ENCODE peak calls at places on chromosomes 12 and 14, in eight cellular contexts. F is transverse colon; P is GM10248; U is activated CD8-positive, alpha-beta memory T cell treated with anti-CD3 and anti-CD28 coated beads for 24 hours; V is stimulated activated CD8-positive, alpha-beta memory T cell treated with anti-CD3 and anti-CD28 coated beads, Interleukin-12 subunit alpha, Interleukin-12 subunit beta, amount 100 ng/mL, for 1 hour; Q is WTC11; M is upper lobe of right lung; J is GM12865. I is an unnamed sample.

GRCh38 chr14:93496856-93497255 is 66.1 kb downstream of the UNC79 start:
- DNase-seq in F (no peak), P (no peak), U (no peak), V (no peak), Q (no peak), M (no peak), J (no peak), I (no peak)

GRCh38 chr12:9380650-9381049 is 172.5 kb upstream of the PZP start:
- DNase-seq in F (no peak), P (no peak), U (no peak), V (no peak), Q (no peak), M (no peak), J (no peak), I (no peak)

GRCh38 chr12:24373004-24373403 is 423.5 kb upstream of the SOX5 start:
- DNase-seq in F (no peak), P (no peak), U (no peak), V (no peak), Q (no peak), M (no peak), J (no peak), I (no peak)

GRCh38 chr12:51891843-51892242 is 3.9 kb downstream of the ANKRD33 start:
- DNase-seq in F (no peak), P (no peak), U (no peak), V (no peak), Q (no peak), M (no peak), J (no peak), I (no peak)

GRCh38 chr14:95052016-95052585 is 105.2 kb downstream of the DICER1 start:
- DNase-seq in F (no peak), P (no peak), U (no peak), V (no peak), Q (no peak), M (peak), J (no peak), I (no peak)

GRCh38 chr14:92005019-92005418 is 34.8 kb downstream of the TRIP11 start:
- DNase-seq in F (no peak), P (no peak), U (no peak), V (no peak), Q (no peak), M (no peak), J (no peak), I (no peak)

GRCh38 chr12:117580718-117581062 is 219.3 kb upstream of the NOS1 start:
- DNase-seq in F (peak), P (peak), U (no peak), V (no peak), Q (peak), M (peak), J (peak), I (peak)

GRCh38 chr12:105754313-105754712 is 384.4 kb downstream of the NUAK1 start:
- DNase-seq in F (no peak), P (no peak), U (no peak), V (no peak), Q (no peak), M (peak), J (no peak), I (no peak)

GRCh38 chr14:58100735-58101368 is 51.2 kb downstream of the ARMH4 start:
- DNase-seq in F (no peak), P (no peak), U (no peak), V (no peak), Q (no peak), M (no peak), J (no peak), I (no peak)

GRCh38 chr12:53817021-53817389 is 65.2 kb upstream of the CISTR start:
- DNase-seq in F (no peak), P (no peak), U (no peak), V (no peak), Q (no peak), M (no peak), J (no peak), I (no peak)

GRCh38 chr12:114858388-114859146 is 174.6 kb upstream of the TBX3 start:
- DNase-seq in F (peak), P (no peak), U (no peak), V (no peak), Q (peak), M (no peak), J (no peak), I (no peak)

GRCh38 chr12:30813741-30814687 is 59.3 kb upstream of the CAPRIN2 start:
- DNase-seq in F (no peak), P (no peak), U (no peak), V (no peak), Q (no peak), M (no peak), J (no peak), I (peak)

GRCh38 chr14:65833256-65833880 is 420.8 kb downstream of the FUT8 start:
- DNase-seq in F (no peak), P (no peak), U (no peak), V (no peak), Q (no peak), M (no peak), J (no peak), I (no peak)

GRCh38 chr12:38427442-38427841 is 110.9 kb downstream of the ALG10B start:
- DNase-seq in F (no peak), P (no peak), U (no peak), V (no peak), Q (no peak), M (no peak), J (peak), I (no peak)

GRCh38 chr12:108333898-108334699 is 5.0 kb downstream of the CMKLR1 start:
- DNase-seq in F (no peak), P (peak), U (no peak), V (no peak), Q (no peak), M (no peak), J (peak), I (peak)

GRCh38 chr14:22613091-22613695 is 15.1 kb downstream of the ABHD4 start:
- DNase-seq in F (no peak), P (no peak), U (no peak), V (no peak), Q (no peak), M (no peak), J (no peak), I (no peak)

GRCh38 chr12:72349491-72349890 is 77.3 kb downstream of the TRHDE start:
- DNase-seq in F (no peak), P (no peak), U (no peak), V (no peak), Q (no peak), M (no peak), J (no peak), I (no peak)

GRCh38 chr12:68348419-68348818 is 16.3 kb upstream of the MDM1 start:
- DNase-seq in F (no peak), P (no peak), U (no peak), V (no peak), Q (no peak), M (no peak), J (no peak), I (no peak)

GRCh38 chr14:100442473-100443260 is 119.5 kb downstream of the SLC25A47 start:
- DNase-seq in F (no peak), P (no peak), U (no peak), V (no peak), Q (no peak), M (no peak), J (no peak), I (no peak)